ENCODE peak calls at places on chromosome 5, in ten cellular contexts. A is HEK293T; Z is fibroblast of the conjunctiva; O is caudate nucleus; U is KBM-7; T is MCF 10A; G is cerebellum; Y is activated CD4-positive, alpha-beta T cell treated with anti-CD3 and anti-CD28 coated beads for 36 hours; K is HuH-7.5; B is iPS-NIHi11. E is an unnamed sample.

GRCh38 chr5:177520906-177521513 is 4.2 kb upstream of the DDX41 start:
- DNase-seq in U (no peak), Z (no peak), T (no peak), Y (no peak), K (no peak), A (no peak), G (no peak), O (no peak), B (no peak), E (no peak)

GRCh38 chr5:159899067-159900049 is 16.9 kb upstream of the ADRA1B start:
- DNase-seq in K (no peak), G (no peak), A (no peak), B (no peak), T (peak), O (no peak), Z (no peak), U (no peak), Y (no peak), E (no peak)

GRCh38 chr5:34652916-34653315 is 3.2 kb upstream of the RAI14 start:
- DNase-seq in G (no peak), B (no peak), O (no peak), U (no peak), Z (peak), T (peak), Y (no peak), K (no peak), A (no peak), E (no peak)

GRCh38 chr5:134656690-134657089 is 8.1 kb downstream of the SEC24A start:
- DNase-seq in B (no peak), K (no peak), A (no peak), Y (no peak), G (no peak), U (no peak), T (no peak), Z (no peak), O (no peak), E (no peak)

GRCh38 chr5:175384724-175385552 is 59.0 kb downstream of the DRD1 start:
- DNase-seq in B (no peak), O (no peak), K (no peak), T (peak), Z (no peak), U (no peak), G (no peak), A (no peak), Y (no peak), E (no peak)

GRCh38 chr5:14234204-14234603 is 91.1 kb downstream of the TRIO start:
- DNase-seq in T (peak), A (no peak), O (no peak), Y (no peak), Z (no peak), U (no peak), B (no peak), K (no peak), G (no peak), E (no peak)

GRCh38 chr5:73796164-73797141 is 170.5 kb downstream of the ARHGEF28 start:
- DNase-seq in Z (peak), O (no peak), U (peak), G (peak), K (no peak), T (peak), A (no peak), B (no peak), Y (peak), E (peak)

GRCh38 chr5:114153392-114153791 is 208.5 kb upstream of the KCNN2 start:
- DNase-seq in Z (no peak), U (no peak), K (no peak), T (no peak), B (no peak), O (no peak), G (no peak), A (no peak), Y (no peak), E (no peak)

GRCh38 chr5:39185761-39186160 is 33.6 kb downstream of the FYB1 start:
- DNase-seq in Y (peak), B (no peak), K (no peak), Z (no peak), T (no peak), G (no peak), O (no peak), U (no peak), A (no peak), E (no peak)

GRCh38 chr5:65861830-65862241 is 64.5 kb upstream of the ERBIN start:
- DNase-seq in T (peak), K (no peak), G (no peak), Z (peak), A (no peak), O (no peak), B (no peak), Y (no peak), U (no peak), E (peak)

GRCh38 chr5:3006961-3007551 is 255.6 kb upstream of the IRX2 start:
- DNase-seq in Y (no peak), T (no peak), A (no peak), O (no peak), Z (no peak), U (no peak), K (no peak), B (no peak), G (no peak), E (no peak)

GRCh38 chr5:80255752-80256479 is at the start of gene SERINC5:
- DNase-seq in B (peak), A (peak), U (peak), G (peak), T (peak), K (peak), Y (peak), O (peak), Z (peak), E (peak)

GRCh38 chr5:135386096-135386495 is 12.9 kb downstream of the MACROH2A1 start:
- DNase-seq in T (peak), Z (no peak), U (no peak), A (no peak), K (no peak), G (no peak), Y (no peak), O (no peak), B (no peak), E (no peak)

GRCh38 chr5:101611039-101611438 is 685.0 kb downstream of the SLCO4C1 start:
- DNase-seq in Z (no peak), O (no peak), K (no peak), T (no peak), U (no peak), A (no peak), B (no peak), G (no peak), Y (no peak), E (peak)

GRCh38 chr5:173745123-173745522 is 128.7 kb upstream of the BOD1 start:
- DNase-seq in O (no peak), Y (no peak), A (no peak), K (no peak), G (no peak), B (no peak), Z (no peak), U (peak), T (no peak), E (peak)

GRCh38 chr5:124240732-124241131 is 505.7 kb downstream of the ZNF608 start:
- DNase-seq in Y (no peak), G (no peak), T (no peak), O (no peak), K (no peak), A (no peak), U (no peak), Z (no peak), B (no peak), E (no peak)

GRCh38 chr5:108654042-108654441 is 93.7 kb upstream of the FER start:
- DNase-seq in K (no peak), O (no peak), T (peak), G (no peak), A (no peak), U (no peak), Y (no peak), B (no peak), Z (no peak), E (no peak)

GRCh38 chr5:104913840-104914239 is 1351.3 kb upstream of the NUDT12 start:
- DNase-seq in B (no peak), T (no peak), K (no peak), Y (no peak), O (no peak), Z (no peak), G (no peak), A (no peak), U (no peak), E (no peak)

GRCh38 chr5:159094745-159095144 is 5.0 kb downstream of the EBF1 start:
- DNase-seq in Y (peak), U (peak), B (no peak), O (no peak), K (no peak), G (peak), A (peak), T (peak), Z (peak), E (peak)

GRCh38 chr5:169374111-169374510 is 73.2 kb upstream of the SLIT3 start:
- DNase-seq in B (no peak), A (no peak), Y (no peak), Z (no peak), K (no peak), T (no peak), U (no peak), O (no peak), G (no peak), E (no peak)

GRCh38 chr5:35771321-35771720 is 85.4 kb upstream of the IL7R start:
- DNase-seq in K (no peak), O (no peak), Z (peak), T (peak), G (no peak), B (no peak), A (no peak), U (no peak), Y (no peak), E (no peak)

GRCh38 chr5:81854915-81855314 is 104.0 kb upstream of the SSBP2 start:
- DNase-seq in K (no peak), U (no peak), Y (no peak), Z (no peak), A (no peak), B (no peak), T (peak), G (no peak), O (no peak), E (peak)

GRCh38 chr5:65076251-65076869 is 307.6 kb downstream of the CWC27 start:
- DNase-seq in Z (peak), Y (peak), K (no peak), B (peak), T (peak), G (no peak), U (peak), O (no peak), A (peak), E (peak)

GRCh38 chr5:101897914-101898313 is 398.2 kb downstream of the SLCO4C1 start:
- DNase-seq in Z (no peak), U (peak), O (no peak), K (no peak), A (no peak), T (no peak), G (no peak), B (peak), Y (no peak), E (peak)

GRCh38 chr5:125125031-125125823 is 378.8 kb upstream of the ZNF608 start:
- DNase-seq in K (no peak), G (peak), Z (no peak), B (no peak), Y (no peak), U (no peak), O (no peak), A (no peak), T (no peak), E (no peak)

GRCh38 chr5:120769291-120769872 is 305.3 kb downstream of the PRR16 start:
- DNase-seq in O (no peak), B (no peak), U (peak), A (no peak), Y (no peak), G (no peak), Z (peak), T (no peak), K (no peak), E (no peak)

GRCh38 chr5:33721491-33722245 is 170.1 kb downstream of the ADAMTS12 start:
- DNase-seq in Z (no peak), U (no peak), K (no peak), A (no peak), T (no peak), B (no peak), O (no peak), G (no peak), Y (no peak), E (no peak)

GRCh38 chr5:163504091-163504931 is 1.1 kb upstream of the MAT2B start:
- DNase-seq in T (peak), O (peak), Z (no peak), U (peak), Y (peak), B (peak), A (peak), G (peak), K (no peak), E (peak)

GRCh38 chr5:56532411-56532935 is 282.9 kb upstream of the MAP3K1 start:
- DNase-seq in Z (no peak), G (no peak), Y (no peak), T (no peak), B (no peak), A (no peak), O (no peak), K (no peak), U (no peak), E (no peak)

GRCh38 chr5:73311291-73312110 is 137.1 kb downstream of the FOXD1 start:
- DNase-seq in B (peak), Y (no peak), Z (peak), K (no peak), T (peak), U (no peak), G (no peak), O (no peak), A (peak), E (no peak)

GRCh38 chr5:125372694-125373621 is 626.5 kb upstream of the ZNF608 start:
- DNase-seq in G (no peak), Z (peak), T (no peak), A (no peak), Y (no peak), K (no peak), B (peak), O (no peak), U (no peak), E (no peak)

GRCh38 chr5:15191012-15191411 is 309.0 kb upstream of the FBXL7 start:
- DNase-seq in U (no peak), A (no peak), O (no peak), B (no peak), K (no peak), Z (no peak), T (peak), G (no peak), Y (no peak), E (no peak)

GRCh38 chr5:80904533-80905187 is 55.5 kb upstream of the RASGRF2 start:
- DNase-seq in O (no peak), A (no peak), Z (no peak), B (no peak), G (no peak), K (no peak), T (no peak), U (peak), Y (no peak), E (no peak)

GRCh38 chr5:148085934-148086333 is 22.2 kb downstream of the SPINK5 start:
- DNase-seq in U (no peak), Y (no peak), B (no peak), K (no peak), Z (no peak), O (no peak), A (no peak), G (no peak), T (no peak), E (no peak)

GRCh38 chr5:72770266-72770665 is 46.2 kb upstream of the TNPO1 start:
- DNase-seq in Z (no peak), K (no peak), O (no peak), U (no peak), B (no peak), G (no peak), Y (no peak), T (no peak), A (no peak), E (no peak)

GRCh38 chr5:308672-309271 is 12.7 kb upstream of the AHRR start:
- DNase-seq in O (no peak), Z (no peak), A (no peak), K (no peak), T (peak), Y (no peak), G (no peak), B (peak), U (no peak), E (no peak)

GRCh38 chr5:6449465-6450158 is 953 bp downstream of the UBE2QL1 start:
- DNase-seq in K (no peak), T (no peak), Y (no peak), A (no peak), Z (no peak), U (no peak), B (no peak), O (no peak), G (no peak), E (no peak)

E was measured in RPMI8226.